ENCODE peak calls at places on chromosomes 6 and 20, in eight cellular contexts. U is globus pallidus; R is T follicular helper cell; C is activated CD4-positive, alpha-beta T cell treated with anti-CD3 and anti-CD28 coated beads, Interleukin-2, amount 50 U/mL, for 24 hours; S is GM23248; K is Right ventricle myocardium superior; G is NCI-H1417; P is stimulated activated CD4-positive, alpha-beta T cell treated with anti-CD3 and anti-CD28 coated beads, Interleukin-4, amount 100 ng/mL, for 1 hour. B is an unnamed sample.

GRCh38 chr20:59785118-59785959 is 148.1 kb downstream of the SYCP2 start:
- DNase-seq in U (no peak), R (no peak), C (no peak), S (no peak), K (no peak), G (no peak), P (no peak), B (peak)

GRCh38 chr6:3289664-3290055 is 30.9 kb downstream of the PSMG4 start:
- DNase-seq in U (no peak), R (no peak), C (no peak), S (no peak), K (no peak), G (no peak), P (no peak), B (no peak)

GRCh38 chr6:45514454-45514853 is 136.7 kb upstream of the SUPT3H start:
- DNase-seq in U (no peak), R (no peak), C (no peak), S (no peak), K (no peak), G (no peak), P (no peak), B (no peak)

GRCh38 chr6:132960720-132961119 is 146.4 kb downstream of the RPS12 start:
- DNase-seq in U (no peak), R (no peak), C (no peak), S (no peak), K (no peak), G (no peak), P (no peak), B (no peak)

GRCh38 chr6:11685411-11686093 is 93.1 kb downstream of the ADTRP start:
- DNase-seq in U (no peak), R (no peak), C (no peak), S (peak), K (no peak), G (no peak), P (no peak), B (no peak)

GRCh38 chr20:48682529-48683385 is 145.0 kb downstream of the PREX1 start:
- DNase-seq in U (peak), R (no peak), C (no peak), S (peak), K (peak), G (peak), P (no peak), B (peak)

GRCh38 chr6:80543598-80544181 is 437.2 kb downstream of the BCKDHB start:
- DNase-seq in U (peak), R (no peak), C (no peak), S (peak), K (no peak), G (no peak), P (no peak), B (no peak)

GRCh38 chr20:58078741-58079522 is 149.5 kb downstream of the ANKRD60 start:
- DNase-seq in U (no peak), R (no peak), C (no peak), S (peak), K (no peak), G (no peak), P (no peak), B (no peak)

GRCh38 chr6:90414352-90414751 is 117.7 kb upstream of the BACH2 start:
- DNase-seq in U (no peak), R (no peak), C (no peak), S (no peak), K (no peak), G (no peak), P (no peak), B (no peak)

GRCh38 chr6:111625511-111626331 is 20.0 kb upstream of the TRAF3IP2 start:
- DNase-seq in U (peak), R (no peak), C (no peak), S (peak), K (peak), G (peak), P (no peak), B (no peak)

GRCh38 chr6:139762587-139763031 is 388.2 kb upstream of the CITED2 start:
- DNase-seq in U (no peak), R (no peak), C (no peak), S (peak), K (no peak), G (no peak), P (no peak), B (no peak)

GRCh38 chr6:111193156-111193555 is 105.9 kb downstream of the SLC16A10 start:
- DNase-seq in U (no peak), R (no peak), C (no peak), S (no peak), K (no peak), G (no peak), P (no peak), B (no peak)

GRCh38 chr20:13336308-13337089 is 115.4 kb downstream of the ISM1 start:
- DNase-seq in U (no peak), R (no peak), C (no peak), S (peak), K (no peak), G (no peak), P (no peak), B (no peak)

GRCh38 chr6:105036371-105036770 is 79.5 kb downstream of the LIN28B start:
- DNase-seq in U (no peak), R (no peak), C (no peak), S (no peak), K (no peak), G (no peak), P (no peak), B (no peak)

GRCh38 chr6:43120101-43120730 is 44.1 kb downstream of the PTK7 start:
- DNase-seq in U (no peak), R (no peak), C (no peak), S (no peak), K (no peak), G (no peak), P (no peak), B (no peak)

GRCh38 chr6:97978855-97979271 is 695.8 kb upstream of the MMS22L start:
- DNase-seq in U (no peak), R (no peak), C (no peak), S (no peak), K (no peak), G (no peak), P (no peak), B (no peak)

GRCh38 chr6:17101422-17102257 is at the start of gene STMND1:
- DNase-seq in U (no peak), R (no peak), C (no peak), S (peak), K (peak), G (peak), P (no peak), B (peak)

GRCh38 chr20:45299786-45300185 is 6.9 kb upstream of the RBPJL start:
- DNase-seq in U (no peak), R (no peak), C (no peak), S (no peak), K (no peak), G (no peak), P (no peak), B (no peak)

GRCh38 chr6:126657556-126658129 is 317.7 kb downstream of the CENPW start:
- DNase-seq in U (no peak), R (no peak), C (no peak), S (peak), K (no peak), G (peak), P (no peak), B (no peak)

GRCh38 chr6:79967178-79967577 is 19.8 kb upstream of the ELOVL4 start:
- DNase-seq in U (no peak), R (no peak), C (no peak), S (no peak), K (no peak), G (no peak), P (no peak), B (no peak)

GRCh38 chr6:77461796-77462195 is 1.5 kb downstream of the HTR1B start:
- DNase-seq in U (no peak), R (no peak), C (no peak), S (no peak), K (no peak), G (no peak), P (no peak), B (no peak)

GRCh38 chr6:23535071-23535470 is 590.9 kb upstream of the NRSN1 start:
- DNase-seq in U (no peak), R (no peak), C (no peak), S (peak), K (no peak), G (no peak), P (no peak), B (no peak)

GRCh38 chr6:161303628-161304340 is 29.9 kb upstream of the AGPAT4 start:
- DNase-seq in U (no peak), R (no peak), C (no peak), S (peak), K (no peak), G (no peak), P (no peak), B (no peak)

GRCh38 chr6:1388081-1388926 is 1.1 kb upstream of the FOXF2 start:
- DNase-seq in U (no peak), R (no peak), C (no peak), S (no peak), K (no peak), G (no peak), P (no peak), B (no peak)

GRCh38 chr20:10110151-10110550 is 75.4 kb downstream of the ANKEF1 start:
- DNase-seq in U (no peak), R (no peak), C (no peak), S (peak), K (no peak), G (no peak), P (no peak), B (no peak)

GRCh38 chr20:63234693-63235398 is 859 bp upstream of the BIRC7 start:
- DNase-seq in U (no peak), R (no peak), C (no peak), S (peak), K (no peak), G (peak), P (peak), B (peak)

GRCh38 chr20:35490736-35491181 is 35.4 kb downstream of the CEP250 start:
- DNase-seq in U (no peak), R (peak), C (peak), S (no peak), K (no peak), G (no peak), P (peak), B (no peak)

GRCh38 chr6:13877116-13877515 is 47.6 kb upstream of the RNF182 start:
- DNase-seq in U (no peak), R (no peak), C (no peak), S (peak), K (no peak), G (no peak), P (no peak), B (no peak)

GRCh38 chr6:41587223-41587879 is 41.2 kb downstream of the FOXP4 start:
- DNase-seq in U (no peak), R (no peak), C (no peak), S (no peak), K (no peak), G (no peak), P (no peak), B (no peak)

GRCh38 chr6:137497722-137498463 is 3.7 kb upstream of the OLIG3 start:
- DNase-seq in U (no peak), R (no peak), C (no peak), S (no peak), K (no peak), G (no peak), P (peak), B (peak)

GRCh38 chr6:44558315-44559227 is 171.1 kb downstream of the CDC5L start:
- DNase-seq in U (no peak), R (no peak), C (no peak), S (peak), K (no peak), G (peak), P (no peak), B (no peak)

GRCh38 chr6:130681028-130681427 is 146.2 kb upstream of the SMLR1 start:
- DNase-seq in U (no peak), R (no peak), C (no peak), S (peak), K (no peak), G (no peak), P (no peak), B (no peak)

GRCh38 chr6:161230339-161230738 is 43.5 kb downstream of the AGPAT4 start:
- DNase-seq in U (no peak), R (no peak), C (no peak), S (no peak), K (no peak), G (no peak), P (no peak), B (no peak)

GRCh38 chr20:25296094-25297093 is 48.5 kb downstream of the PYGB start:
- DNase-seq in U (peak), R (no peak), C (no peak), S (peak), K (no peak), G (no peak), P (peak), B (no peak)

GRCh38 chr6:88983532-88983931 is 20.1 kb upstream of the RNGTT start:
- DNase-seq in U (no peak), R (no peak), C (no peak), S (peak), K (no peak), G (no peak), P (no peak), B (no peak)

GRCh38 chr6:104957301-104958177 is 632 bp downstream of the LIN28B start:
- DNase-seq in U (no peak), R (no peak), C (no peak), S (no peak), K (no peak), G (no peak), P (no peak), B (no peak)

GRCh38 chr20:39042279-39043150 is 80.4 kb downstream of the DHX35 start:
- DNase-seq in U (no peak), R (no peak), C (no peak), S (peak), K (no peak), G (no peak), P (no peak), B (no peak)

GRCh38 chr6:144485531-144485930 is 200.4 kb downstream of the UTRN start:
- DNase-seq in U (no peak), R (no peak), C (no peak), S (no peak), K (no peak), G (no peak), P (no peak), B (no peak)

B was measured in mesothelial cell of epicardium.